ENCODE peak calls at places on chromosomes 3 and 15, in nine cellular contexts. One of them, this sample, is unnamed.

GRCh38 chr3:167700046-167700445 is 34.6 kb downstream of the PDCD10 start:
- DNase-seq in NCI-H2227 treated with DMSO at 0.1 percent for 48 hours: no peak
- DNase-seq in NCI-H1436 treated with DMSO at 0.1 percent for 48 hours: no peak
- DNase-seq in HT1080: no peak
- DNase-seq in activated T-helper 1 cell treated with Interleukin-2 at 50 U/mL for 16 hours: no peak
- DNase-seq in stimulated activated CD8-positive, alpha-beta memory T cell treated with anti-CD3 and anti-CD28 coated beads, Interleukin-2, amount 100 ng/mL, for 48 hours: no peak
- DNase-seq in AG08396: no peak
- DNase-seq in PC-9: no peak
- DNase-seq in effector memory CD8-positive, alpha-beta T cell: no peak
- DNase-seq in this sample: no peak

GRCh38 chr3:151845506-151845905 is 27.9 kb upstream of the SUCNR1 start:
- DNase-seq in HT1080: no peak
- DNase-seq in NCI-H2227 treated with DMSO at 0.1 percent for 48 hours: no peak
- DNase-seq in effector memory CD8-positive, alpha-beta T cell: no peak
- DNase-seq in activated T-helper 1 cell treated with Interleukin-2 at 50 U/mL for 16 hours: no peak
- DNase-seq in NCI-H1436 treated with DMSO at 0.1 percent for 48 hours: no peak
- DNase-seq in stimulated activated CD8-positive, alpha-beta memory T cell treated with anti-CD3 and anti-CD28 coated beads, Interleukin-2, amount 100 ng/mL, for 48 hours: no peak
- DNase-seq in AG08396: no peak
- DNase-seq in PC-9: no peak
- DNase-seq in this sample: no peak

GRCh38 chr15:45454825-45455224 is 67.7 kb downstream of the SLC30A4 start:
- DNase-seq in PC-9: peak; percentile 86
- DNase-seq in NCI-H2227 treated with DMSO at 0.1 percent for 48 hours: no peak
- DNase-seq in activated T-helper 1 cell treated with Interleukin-2 at 50 U/mL for 16 hours: peak; percentile 43
- DNase-seq in stimulated activated CD8-positive, alpha-beta memory T cell treated with anti-CD3 and anti-CD28 coated beads, Interleukin-2, amount 100 ng/mL, for 48 hours: peak; percentile 71
- DNase-seq in NCI-H1436 treated with DMSO at 0.1 percent for 48 hours: no peak
- DNase-seq in AG08396: peak; percentile 90
- DNase-seq in HT1080: peak; percentile 95
- DNase-seq in effector memory CD8-positive, alpha-beta T cell: peak; percentile 68
- DNase-seq in this sample: peak; percentile 45

GRCh38 chr3:191901746-191902145 is 440.8 kb downstream of the PYDC2 start:
- DNase-seq in HT1080: peak; percentile 68
- DNase-seq in PC-9: peak; percentile 50
- DNase-seq in NCI-H2227 treated with DMSO at 0.1 percent for 48 hours: no peak
- DNase-seq in effector memory CD8-positive, alpha-beta T cell: no peak
- DNase-seq in AG08396: no peak
- DNase-seq in activated T-helper 1 cell treated with Interleukin-2 at 50 U/mL for 16 hours: no peak
- DNase-seq in NCI-H1436 treated with DMSO at 0.1 percent for 48 hours: no peak
- DNase-seq in stimulated activated CD8-positive, alpha-beta memory T cell treated with anti-CD3 and anti-CD28 coated beads, Interleukin-2, amount 100 ng/mL, for 48 hours: no peak
- DNase-seq in this sample: no peak

GRCh38 chr3:30273304-30274072 is 332.9 kb upstream of the TGFBR2 start:
- DNase-seq in effector memory CD8-positive, alpha-beta T cell: no peak
- DNase-seq in NCI-H1436 treated with DMSO at 0.1 percent for 48 hours: no peak
- DNase-seq in activated T-helper 1 cell treated with Interleukin-2 at 50 U/mL for 16 hours: no peak
- DNase-seq in PC-9: no peak
- DNase-seq in AG08396: no peak
- DNase-seq in NCI-H2227 treated with DMSO at 0.1 percent for 48 hours: no peak
- DNase-seq in stimulated activated CD8-positive, alpha-beta memory T cell treated with anti-CD3 and anti-CD28 coated beads, Interleukin-2, amount 100 ng/mL, for 48 hours: no peak
- DNase-seq in HT1080: no peak
- DNase-seq in this sample: no peak

GRCh38 chr3:192570757-192571156 is 156.6 kb downstream of the FGF12 start:
- DNase-seq in NCI-H2227 treated with DMSO at 0.1 percent for 48 hours: no peak
- DNase-seq in stimulated activated CD8-positive, alpha-beta memory T cell treated with anti-CD3 and anti-CD28 coated beads, Interleukin-2, amount 100 ng/mL, for 48 hours: no peak
- DNase-seq in NCI-H1436 treated with DMSO at 0.1 percent for 48 hours: peak; percentile 20
- DNase-seq in PC-9: no peak
- DNase-seq in activated T-helper 1 cell treated with Interleukin-2 at 50 U/mL for 16 hours: no peak
- DNase-seq in effector memory CD8-positive, alpha-beta T cell: no peak
- DNase-seq in AG08396: no peak
- DNase-seq in HT1080: no peak
- DNase-seq in this sample: no peak

GRCh38 chr3:161349529-161350278 is 21.6 kb downstream of the SPTSSB start:
- DNase-seq in PC-9: peak; percentile 68
- DNase-seq in effector memory CD8-positive, alpha-beta T cell: peak; percentile 27
- DNase-seq in HT1080: peak; percentile 96
- DNase-seq in NCI-H1436 treated with DMSO at 0.1 percent for 48 hours: no peak
- DNase-seq in activated T-helper 1 cell treated with Interleukin-2 at 50 U/mL for 16 hours: peak; percentile 3
- DNase-seq in stimulated activated CD8-positive, alpha-beta memory T cell treated with anti-CD3 and anti-CD28 coated beads, Interleukin-2, amount 100 ng/mL, for 48 hours: no peak
- DNase-seq in NCI-H2227 treated with DMSO at 0.1 percent for 48 hours: no peak
- DNase-seq in AG08396: peak; percentile 64
- DNase-seq in this sample: no peak

GRCh38 chr3:159775372-159775961 is 213.2 kb upstream of the IL12A start:
- DNase-seq in effector memory CD8-positive, alpha-beta T cell: no peak
- DNase-seq in stimulated activated CD8-positive, alpha-beta memory T cell treated with anti-CD3 and anti-CD28 coated beads, Interleukin-2, amount 100 ng/mL, for 48 hours: no peak
- DNase-seq in NCI-H1436 treated with DMSO at 0.1 percent for 48 hours: no peak
- DNase-seq in AG08396: peak; percentile 45
- DNase-seq in HT1080: peak; percentile 61
- DNase-seq in activated T-helper 1 cell treated with Interleukin-2 at 50 U/mL for 16 hours: no peak
- DNase-seq in PC-9: peak; percentile 56
- DNase-seq in NCI-H2227 treated with DMSO at 0.1 percent for 48 hours: peak; percentile 19
- DNase-seq in this sample: no peak

GRCh38 chr3:184168363-184169120 is 6.1 kb upstream of the AP2M1 start:
- DNase-seq in HT1080: no peak
- DNase-seq in NCI-H1436 treated with DMSO at 0.1 percent for 48 hours: no peak
- DNase-seq in AG08396: peak; percentile 82
- DNase-seq in stimulated activated CD8-positive, alpha-beta memory T cell treated with anti-CD3 and anti-CD28 coated beads, Interleukin-2, amount 100 ng/mL, for 48 hours: no peak
- DNase-seq in PC-9: no peak
- DNase-seq in effector memory CD8-positive, alpha-beta T cell: no peak
- DNase-seq in NCI-H2227 treated with DMSO at 0.1 percent for 48 hours: no peak
- DNase-seq in activated T-helper 1 cell treated with Interleukin-2 at 50 U/mL for 16 hours: no peak
- DNase-seq in this sample: no peak

GRCh38 chr3:150145659-150146058 is 175.0 kb upstream of the PFN2 start:
- DNase-seq in NCI-H1436 treated with DMSO at 0.1 percent for 48 hours: no peak
- DNase-seq in activated T-helper 1 cell treated with Interleukin-2 at 50 U/mL for 16 hours: no peak
- DNase-seq in AG08396: no peak
- DNase-seq in stimulated activated CD8-positive, alpha-beta memory T cell treated with anti-CD3 and anti-CD28 coated beads, Interleukin-2, amount 100 ng/mL, for 48 hours: no peak
- DNase-seq in NCI-H2227 treated with DMSO at 0.1 percent for 48 hours: no peak
- DNase-seq in HT1080: no peak
- DNase-seq in PC-9: no peak
- DNase-seq in effector memory CD8-positive, alpha-beta T cell: no peak
- DNase-seq in this sample: no peak

GRCh38 chr3:15768421-15769255 is 29.1 kb downstream of the ANKRD28 start:
- DNase-seq in NCI-H2227 treated with DMSO at 0.1 percent for 48 hours: no peak
- DNase-seq in HT1080: peak; percentile 96
- DNase-seq in effector memory CD8-positive, alpha-beta T cell: no peak
- DNase-seq in NCI-H1436 treated with DMSO at 0.1 percent for 48 hours: no peak
- DNase-seq in PC-9: no peak
- DNase-seq in AG08396: peak; percentile 73
- DNase-seq in activated T-helper 1 cell treated with Interleukin-2 at 50 U/mL for 16 hours: no peak
- DNase-seq in stimulated activated CD8-positive, alpha-beta memory T cell treated with anti-CD3 and anti-CD28 coated beads, Interleukin-2, amount 100 ng/mL, for 48 hours: no peak
- DNase-seq in this sample: no peak

GRCh38 chr3:184338538-184338945 is 1.1 kb downstream of the FAM131A start:
- DNase-seq in NCI-H1436 treated with DMSO at 0.1 percent for 48 hours: peak; percentile 82
- DNase-seq in activated T-helper 1 cell treated with Interleukin-2 at 50 U/mL for 16 hours: no peak
- DNase-seq in AG08396: peak; percentile 90
- DNase-seq in NCI-H2227 treated with DMSO at 0.1 percent for 48 hours: peak; percentile 90
- DNase-seq in effector memory CD8-positive, alpha-beta T cell: no peak
- DNase-seq in HT1080: no peak
- DNase-seq in PC-9: no peak
- DNase-seq in stimulated activated CD8-positive, alpha-beta memory T cell treated with anti-CD3 and anti-CD28 coated beads, Interleukin-2, amount 100 ng/mL, for 48 hours: no peak
- DNase-seq in this sample: no peak

GRCh38 chr3:37170097-37170496 is 4.3 kb downstream of the LRRFIP2 start:
- DNase-seq in PC-9: no peak
- DNase-seq in NCI-H2227 treated with DMSO at 0.1 percent for 48 hours: no peak
- DNase-seq in stimulated activated CD8-positive, alpha-beta memory T cell treated with anti-CD3 and anti-CD28 coated beads, Interleukin-2, amount 100 ng/mL, for 48 hours: no peak
- DNase-seq in effector memory CD8-positive, alpha-beta T cell: no peak
- DNase-seq in NCI-H1436 treated with DMSO at 0.1 percent for 48 hours: no peak
- DNase-seq in AG08396: no peak
- DNase-seq in HT1080: no peak
- DNase-seq in activated T-helper 1 cell treated with Interleukin-2 at 50 U/mL for 16 hours: no peak
- DNase-seq in this sample: no peak

GRCh38 chr3:3798641-3799113 is 554 bp upstream of the LRRN1 start:
- DNase-seq in NCI-H2227 treated with DMSO at 0.1 percent for 48 hours: no peak
- DNase-seq in activated T-helper 1 cell treated with Interleukin-2 at 50 U/mL for 16 hours: no peak
- DNase-seq in PC-9: peak; percentile 3
- DNase-seq in AG08396: no peak
- DNase-seq in stimulated activated CD8-positive, alpha-beta memory T cell treated with anti-CD3 and anti-CD28 coated beads, Interleukin-2, amount 100 ng/mL, for 48 hours: peak; percentile 6
- DNase-seq in HT1080: no peak
- DNase-seq in NCI-H1436 treated with DMSO at 0.1 percent for 48 hours: no peak
- DNase-seq in effector memory CD8-positive, alpha-beta T cell: no peak
- DNase-seq in this sample: no peak

GRCh38 chr15:100285641-100286295 is 56.0 kb downstream of the ADAMTS17 start:
- DNase-seq in NCI-H1436 treated with DMSO at 0.1 percent for 48 hours: no peak
- DNase-seq in PC-9: no peak
- DNase-seq in AG08396: no peak
- DNase-seq in HT1080: no peak
- DNase-seq in stimulated activated CD8-positive, alpha-beta memory T cell treated with anti-CD3 and anti-CD28 coated beads, Interleukin-2, amount 100 ng/mL, for 48 hours: no peak
- DNase-seq in effector memory CD8-positive, alpha-beta T cell: no peak
- DNase-seq in NCI-H2227 treated with DMSO at 0.1 percent for 48 hours: no peak
- DNase-seq in activated T-helper 1 cell treated with Interleukin-2 at 50 U/mL for 16 hours: no peak
- DNase-seq in this sample: no peak

GRCh38 chr3:66498718-66499611 is 1.9 kb downstream of the LRIG1 start:
- DNase-seq in activated T-helper 1 cell treated with Interleukin-2 at 50 U/mL for 16 hours: no peak
- DNase-seq in NCI-H2227 treated with DMSO at 0.1 percent for 48 hours: no peak
- DNase-seq in effector memory CD8-positive, alpha-beta T cell: no peak
- DNase-seq in AG08396: no peak
- DNase-seq in PC-9: no peak
- DNase-seq in HT1080: no peak
- DNase-seq in NCI-H1436 treated with DMSO at 0.1 percent for 48 hours: no peak
- DNase-seq in stimulated activated CD8-positive, alpha-beta memory T cell treated with anti-CD3 and anti-CD28 coated beads, Interleukin-2, amount 100 ng/mL, for 48 hours: no peak
- DNase-seq in this sample: no peak

GRCh38 chr3:8499181-8499611 is 2.4 kb upstream of the LMCD1 start:
- DNase-seq in activated T-helper 1 cell treated with Interleukin-2 at 50 U/mL for 16 hours: no peak
- DNase-seq in stimulated activated CD8-positive, alpha-beta memory T cell treated with anti-CD3 and anti-CD28 coated beads, Interleukin-2, amount 100 ng/mL, for 48 hours: no peak
- DNase-seq in PC-9: peak; percentile 35
- DNase-seq in NCI-H2227 treated with DMSO at 0.1 percent for 48 hours: no peak
- DNase-seq in effector memory CD8-positive, alpha-beta T cell: no peak
- DNase-seq in AG08396: no peak
- DNase-seq in NCI-H1436 treated with DMSO at 0.1 percent for 48 hours: no peak
- DNase-seq in HT1080: peak; percentile 68
- DNase-seq in this sample: no peak

GRCh38 chr3:20104167-20104661 is 64.0 kb downstream of the KAT2B start:
- DNase-seq in effector memory CD8-positive, alpha-beta T cell: peak; percentile 35
- DNase-seq in NCI-H2227 treated with DMSO at 0.1 percent for 48 hours: no peak
- DNase-seq in PC-9: no peak
- DNase-seq in NCI-H1436 treated with DMSO at 0.1 percent for 48 hours: no peak
- DNase-seq in activated T-helper 1 cell treated with Interleukin-2 at 50 U/mL for 16 hours: peak; percentile 12
- DNase-seq in HT1080: no peak
- DNase-seq in AG08396: no peak
- DNase-seq in stimulated activated CD8-positive, alpha-beta memory T cell treated with anti-CD3 and anti-CD28 coated beads, Interleukin-2, amount 100 ng/mL, for 48 hours: peak; percentile 39
- DNase-seq in this sample: peak; percentile 23

GRCh38 chr15:57507111-57507510 is 84.6 kb upstream of the MYZAP start:
- DNase-seq in AG08396: no peak
- DNase-seq in PC-9: no peak
- DNase-seq in NCI-H1436 treated with DMSO at 0.1 percent for 48 hours: no peak
- DNase-seq in activated T-helper 1 cell treated with Interleukin-2 at 50 U/mL for 16 hours: no peak
- DNase-seq in stimulated activated CD8-positive, alpha-beta memory T cell treated with anti-CD3 and anti-CD28 coated beads, Interleukin-2, amount 100 ng/mL, for 48 hours: no peak
- DNase-seq in NCI-H2227 treated with DMSO at 0.1 percent for 48 hours: no peak
- DNase-seq in effector memory CD8-positive, alpha-beta T cell: no peak
- DNase-seq in HT1080: no peak
- DNase-seq in this sample: no peak

GRCh38 chr3:42665050-42665878 is 11.8 kb downstream of the ZBTB47 start:
- DNase-seq in AG08396: peak; percentile 13
- DNase-seq in effector memory CD8-positive, alpha-beta T cell: no peak
- DNase-seq in HT1080: no peak
- DNase-seq in stimulated activated CD8-positive, alpha-beta memory T cell treated with anti-CD3 and anti-CD28 coated beads, Interleukin-2, amount 100 ng/mL, for 48 hours: no peak
- DNase-seq in PC-9: no peak
- DNase-seq in NCI-H2227 treated with DMSO at 0.1 percent for 48 hours: no peak
- DNase-seq in NCI-H1436 treated with DMSO at 0.1 percent for 48 hours: no peak
- DNase-seq in activated T-helper 1 cell treated with Interleukin-2 at 50 U/mL for 16 hours: no peak
- DNase-seq in this sample: no peak

GRCh38 chr3:12309716-12310115 is 20.8 kb downstream of the PPARG start:
- DNase-seq in PC-9: no peak
- DNase-seq in activated T-helper 1 cell treated with Interleukin-2 at 50 U/mL for 16 hours: no peak
- DNase-seq in NCI-H2227 treated with DMSO at 0.1 percent for 48 hours: no peak
- DNase-seq in NCI-H1436 treated with DMSO at 0.1 percent for 48 hours: no peak
- DNase-seq in AG08396: no peak
- DNase-seq in stimulated activated CD8-positive, alpha-beta memory T cell treated with anti-CD3 and anti-CD28 coated beads, Interleukin-2, amount 100 ng/mL, for 48 hours: no peak
- DNase-seq in HT1080: no peak
- DNase-seq in effector memory CD8-positive, alpha-beta T cell: no peak
- DNase-seq in this sample: no peak

GRCh38 chr15:35115155-35115725 is 30.1 kb upstream of the NANOGP8 start:
- DNase-seq in NCI-H1436 treated with DMSO at 0.1 percent for 48 hours: peak; percentile 28
- DNase-seq in PC-9: no peak
- DNase-seq in effector memory CD8-positive, alpha-beta T cell: no peak
- DNase-seq in activated T-helper 1 cell treated with Interleukin-2 at 50 U/mL for 16 hours: no peak
- DNase-seq in NCI-H2227 treated with DMSO at 0.1 percent for 48 hours: peak; percentile 90
- DNase-seq in AG08396: no peak
- DNase-seq in HT1080: peak; percentile 7
- DNase-seq in stimulated activated CD8-positive, alpha-beta memory T cell treated with anti-CD3 and anti-CD28 coated beads, Interleukin-2, amount 100 ng/mL, for 48 hours: no peak
- DNase-seq in this sample: no peak

GRCh38 chr15:79724804-79725203 is 172.0 kb downstream of the MTHFS start:
- DNase-seq in activated T-helper 1 cell treated with Interleukin-2 at 50 U/mL for 16 hours: no peak
- DNase-seq in effector memory CD8-positive, alpha-beta T cell: no peak
- DNase-seq in NCI-H2227 treated with DMSO at 0.1 percent for 48 hours: no peak
- DNase-seq in PC-9: no peak
- DNase-seq in AG08396: no peak
- DNase-seq in HT1080: no peak
- DNase-seq in NCI-H1436 treated with DMSO at 0.1 percent for 48 hours: no peak
- DNase-seq in stimulated activated CD8-positive, alpha-beta memory T cell treated with anti-CD3 and anti-CD28 coated beads, Interleukin-2, amount 100 ng/mL, for 48 hours: no peak
- DNase-seq in this sample: no peak

GRCh38 chr3:152417181-152417580 is 148.5 kb downstream of the MBNL1 start:
- DNase-seq in PC-9: no peak
- DNase-seq in NCI-H2227 treated with DMSO at 0.1 percent for 48 hours: no peak
- DNase-seq in activated T-helper 1 cell treated with Interleukin-2 at 50 U/mL for 16 hours: no peak
- DNase-seq in NCI-H1436 treated with DMSO at 0.1 percent for 48 hours: no peak
- DNase-seq in effector memory CD8-positive, alpha-beta T cell: no peak
- DNase-seq in stimulated activated CD8-positive, alpha-beta memory T cell treated with anti-CD3 and anti-CD28 coated beads, Interleukin-2, amount 100 ng/mL, for 48 hours: no peak
- DNase-seq in AG08396: no peak
- DNase-seq in HT1080: peak; percentile 52
- DNase-seq in this sample: no peak

GRCh38 chr3:129226374-129226773 is 23.0 kb upstream of the COPG1 start:
- DNase-seq in AG08396: peak; percentile 62
- DNase-seq in NCI-H1436 treated with DMSO at 0.1 percent for 48 hours: no peak
- DNase-seq in HT1080: peak; percentile 98
- DNase-seq in effector memory CD8-positive, alpha-beta T cell: no peak
- DNase-seq in stimulated activated CD8-positive, alpha-beta memory T cell treated with anti-CD3 and anti-CD28 coated beads, Interleukin-2, amount 100 ng/mL, for 48 hours: no peak
- DNase-seq in NCI-H2227 treated with DMSO at 0.1 percent for 48 hours: no peak
- DNase-seq in PC-9: peak; percentile 88
- DNase-seq in activated T-helper 1 cell treated with Interleukin-2 at 50 U/mL for 16 hours: no peak
- DNase-seq in this sample: no peak

This sample was measured in natural killer cell.